ENCODE peak calls at places on chromosomes 4 and X, in seven cellular contexts. One of them, this sample, is unnamed.

GRCh38 chr4:143021384-143021783 is 163.3 kb upstream of the USP38 start:
- DNase-seq in nucleus accumbens: no peak
- DNase-seq in MG63: no peak
- DNase-seq in activated T-cell treated with anti-CD3 and anti-CD28 coated beads, Interleukin-2, amount 50 U/mL, for 4 hours: no peak
- DNase-seq in KBM-7: no peak
- DNase-seq in DMS 273 treated with DMSO at 0.1 percent for 48 hours: no peak
- DNase-seq in cardiac muscle cell: no peak
- DNase-seq in this sample: no peak

GRCh38 chr4:173517781-173518371 is 12.2 kb downstream of the HAND2 start:
- DNase-seq in activated T-cell treated with anti-CD3 and anti-CD28 coated beads, Interleukin-2, amount 50 U/mL, for 4 hours: no peak
- DNase-seq in DMS 273 treated with DMSO at 0.1 percent for 48 hours: no peak
- DNase-seq in KBM-7: no peak
- DNase-seq in cardiac muscle cell: peak
- DNase-seq in MG63: no peak
- DNase-seq in nucleus accumbens: no peak
- DNase-seq in this sample: no peak

GRCh38 chr4:151940290-151940689 is 179.5 kb upstream of the GATB start:
- DNase-seq in KBM-7: no peak
- DNase-seq in DMS 273 treated with DMSO at 0.1 percent for 48 hours: no peak
- DNase-seq in MG63: no peak
- DNase-seq in activated T-cell treated with anti-CD3 and anti-CD28 coated beads, Interleukin-2, amount 50 U/mL, for 4 hours: no peak
- DNase-seq in nucleus accumbens: no peak
- DNase-seq in cardiac muscle cell: no peak
- DNase-seq in this sample: no peak

GRCh38 chr4:88511236-88511635 is 12.3 kb downstream of the PYURF start:
- DNase-seq in cardiac muscle cell: no peak
- DNase-seq in activated T-cell treated with anti-CD3 and anti-CD28 coated beads, Interleukin-2, amount 50 U/mL, for 4 hours: no peak
- DNase-seq in DMS 273 treated with DMSO at 0.1 percent for 48 hours: no peak
- DNase-seq in KBM-7: no peak
- DNase-seq in nucleus accumbens: no peak
- DNase-seq in MG63: no peak
- DNase-seq in this sample: no peak

GRCh38 chr4:56424697-56425514 is 10.5 kb downstream of the PPAT start:
- DNase-seq in KBM-7: peak
- DNase-seq in cardiac muscle cell: peak
- DNase-seq in MG63: no peak
- DNase-seq in activated T-cell treated with anti-CD3 and anti-CD28 coated beads, Interleukin-2, amount 50 U/mL, for 4 hours: peak
- DNase-seq in DMS 273 treated with DMSO at 0.1 percent for 48 hours: peak
- DNase-seq in nucleus accumbens: no peak
- DNase-seq in this sample: no peak

GRCh38 chr4:105520819-105521790 is 31.3 kb upstream of the ARHGEF38 start:
- DNase-seq in cardiac muscle cell: peak
- DNase-seq in nucleus accumbens: no peak
- DNase-seq in MG63: no peak
- DNase-seq in DMS 273 treated with DMSO at 0.1 percent for 48 hours: peak
- DNase-seq in activated T-cell treated with anti-CD3 and anti-CD28 coated beads, Interleukin-2, amount 50 U/mL, for 4 hours: no peak
- DNase-seq in KBM-7: peak
- DNase-seq in this sample: peak

GRCh38 chrX:131058136-131058868 is at the start of gene ARHGAP36:
- DNase-seq in activated T-cell treated with anti-CD3 and anti-CD28 coated beads, Interleukin-2, amount 50 U/mL, for 4 hours: no peak
- DNase-seq in nucleus accumbens: no peak
- DNase-seq in KBM-7: no peak
- DNase-seq in DMS 273 treated with DMSO at 0.1 percent for 48 hours: no peak
- DNase-seq in MG63: no peak
- DNase-seq in cardiac muscle cell: peak
- DNase-seq in this sample: no peak

GRCh38 chr4:86032476-86033022 is 327.3 kb downstream of the MAPK10 start:
- DNase-seq in cardiac muscle cell: peak
- DNase-seq in nucleus accumbens: no peak
- DNase-seq in activated T-cell treated with anti-CD3 and anti-CD28 coated beads, Interleukin-2, amount 50 U/mL, for 4 hours: no peak
- DNase-seq in MG63: peak
- DNase-seq in KBM-7: peak
- DNase-seq in DMS 273 treated with DMSO at 0.1 percent for 48 hours: no peak
- DNase-seq in this sample: no peak

GRCh38 chrX:12497832-12498591 is 293.2 kb upstream of the PRPS2 start:
- DNase-seq in cardiac muscle cell: peak
- DNase-seq in KBM-7: peak
- DNase-seq in activated T-cell treated with anti-CD3 and anti-CD28 coated beads, Interleukin-2, amount 50 U/mL, for 4 hours: no peak
- DNase-seq in DMS 273 treated with DMSO at 0.1 percent for 48 hours: no peak
- DNase-seq in nucleus accumbens: no peak
- DNase-seq in MG63: no peak
- DNase-seq in this sample: no peak

GRCh38 chr4:146095091-146095690 is 80.3 kb upstream of the LSM6 start:
- DNase-seq in activated T-cell treated with anti-CD3 and anti-CD28 coated beads, Interleukin-2, amount 50 U/mL, for 4 hours: no peak
- DNase-seq in KBM-7: peak
- DNase-seq in MG63: no peak
- DNase-seq in nucleus accumbens: no peak
- DNase-seq in cardiac muscle cell: peak
- DNase-seq in DMS 273 treated with DMSO at 0.1 percent for 48 hours: no peak
- DNase-seq in this sample: no peak

GRCh38 chrX:133676344-133677122 is 261.2 kb upstream of the GPC4 start:
- DNase-seq in MG63: no peak
- DNase-seq in nucleus accumbens: no peak
- DNase-seq in cardiac muscle cell: no peak
- DNase-seq in DMS 273 treated with DMSO at 0.1 percent for 48 hours: no peak
- DNase-seq in activated T-cell treated with anti-CD3 and anti-CD28 coated beads, Interleukin-2, amount 50 U/mL, for 4 hours: no peak
- DNase-seq in KBM-7: no peak
- DNase-seq in this sample: no peak

GRCh38 chr4:6772223-6772928 is 10.2 kb upstream of the KIAA0232 start:
- DNase-seq in cardiac muscle cell: no peak
- DNase-seq in nucleus accumbens: no peak
- DNase-seq in DMS 273 treated with DMSO at 0.1 percent for 48 hours: peak
- DNase-seq in activated T-cell treated with anti-CD3 and anti-CD28 coated beads, Interleukin-2, amount 50 U/mL, for 4 hours: no peak
- DNase-seq in MG63: peak
- DNase-seq in KBM-7: no peak
- DNase-seq in this sample: no peak

GRCh38 chrX:15646031-15646430 is 18.6 kb downstream of the CLTRN start:
- DNase-seq in KBM-7: no peak
- DNase-seq in DMS 273 treated with DMSO at 0.1 percent for 48 hours: no peak
- DNase-seq in cardiac muscle cell: no peak
- DNase-seq in activated T-cell treated with anti-CD3 and anti-CD28 coated beads, Interleukin-2, amount 50 U/mL, for 4 hours: no peak
- DNase-seq in nucleus accumbens: no peak
- DNase-seq in MG63: no peak
- DNase-seq in this sample: no peak

GRCh38 chrX:40897768-40898167 is 162.4 kb upstream of the MED14 start:
- DNase-seq in KBM-7: no peak
- DNase-seq in cardiac muscle cell: no peak
- DNase-seq in MG63: no peak
- DNase-seq in activated T-cell treated with anti-CD3 and anti-CD28 coated beads, Interleukin-2, amount 50 U/mL, for 4 hours: no peak
- DNase-seq in nucleus accumbens: no peak
- DNase-seq in DMS 273 treated with DMSO at 0.1 percent for 48 hours: peak
- DNase-seq in this sample: no peak

GRCh38 chr4:136150046-136150445 is 1382.2 kb downstream of the PCDH18 start:
- DNase-seq in nucleus accumbens: no peak
- DNase-seq in MG63: no peak
- DNase-seq in KBM-7: no peak
- DNase-seq in cardiac muscle cell: no peak
- DNase-seq in DMS 273 treated with DMSO at 0.1 percent for 48 hours: no peak
- DNase-seq in activated T-cell treated with anti-CD3 and anti-CD28 coated beads, Interleukin-2, amount 50 U/mL, for 4 hours: no peak
- DNase-seq in this sample: no peak

GRCh38 chr4:107708225-107708624 is 11.8 kb downstream of the PAPSS1 start:
- DNase-seq in DMS 273 treated with DMSO at 0.1 percent for 48 hours: no peak
- DNase-seq in cardiac muscle cell: no peak
- DNase-seq in MG63: no peak
- DNase-seq in activated T-cell treated with anti-CD3 and anti-CD28 coated beads, Interleukin-2, amount 50 U/mL, for 4 hours: no peak
- DNase-seq in KBM-7: no peak
- DNase-seq in nucleus accumbens: no peak
- DNase-seq in this sample: no peak

GRCh38 chr4:6641164-6641970 is 882 bp downstream of the MRFAP1 start:
- DNase-seq in nucleus accumbens: no peak
- DNase-seq in cardiac muscle cell: peak
- DNase-seq in DMS 273 treated with DMSO at 0.1 percent for 48 hours: no peak
- DNase-seq in KBM-7: no peak
- DNase-seq in activated T-cell treated with anti-CD3 and anti-CD28 coated beads, Interleukin-2, amount 50 U/mL, for 4 hours: peak
- DNase-seq in MG63: peak
- DNase-seq in this sample: no peak

GRCh38 chr4:9765091-9765490 is 16.3 kb upstream of the DRD5 start:
- DNase-seq in cardiac muscle cell: peak
- DNase-seq in nucleus accumbens: no peak
- DNase-seq in DMS 273 treated with DMSO at 0.1 percent for 48 hours: no peak
- DNase-seq in activated T-cell treated with anti-CD3 and anti-CD28 coated beads, Interleukin-2, amount 50 U/mL, for 4 hours: no peak
- DNase-seq in KBM-7: peak
- DNase-seq in MG63: no peak
- DNase-seq in this sample: no peak

GRCh38 chr4:47915378-47915777 is 995 bp upstream of the NFXL1 start:
- DNase-seq in cardiac muscle cell: no peak
- DNase-seq in DMS 273 treated with DMSO at 0.1 percent for 48 hours: no peak
- DNase-seq in MG63: no peak
- DNase-seq in KBM-7: no peak
- DNase-seq in activated T-cell treated with anti-CD3 and anti-CD28 coated beads, Interleukin-2, amount 50 U/mL, for 4 hours: no peak
- DNase-seq in nucleus accumbens: no peak
- DNase-seq in this sample: no peak

GRCh38 chrX:74923942-74924448 is 1.3 kb downstream of the NEXMIF start:
- DNase-seq in cardiac muscle cell: peak
- DNase-seq in DMS 273 treated with DMSO at 0.1 percent for 48 hours: peak
- DNase-seq in MG63: peak
- DNase-seq in nucleus accumbens: no peak
- DNase-seq in activated T-cell treated with anti-CD3 and anti-CD28 coated beads, Interleukin-2, amount 50 U/mL, for 4 hours: no peak
- DNase-seq in KBM-7: peak
- DNase-seq in this sample: no peak

GRCh38 chr4:8215001-8215427 is 15.9 kb downstream of the SH3TC1 start:
- DNase-seq in nucleus accumbens: no peak
- DNase-seq in DMS 273 treated with DMSO at 0.1 percent for 48 hours: no peak
- DNase-seq in cardiac muscle cell: peak
- DNase-seq in activated T-cell treated with anti-CD3 and anti-CD28 coated beads, Interleukin-2, amount 50 U/mL, for 4 hours: no peak
- DNase-seq in KBM-7: no peak
- DNase-seq in MG63: no peak
- DNase-seq in this sample: no peak

GRCh38 chr4:124121511-124121934 is 591.0 kb downstream of the ANKRD50 start:
- DNase-seq in activated T-cell treated with anti-CD3 and anti-CD28 coated beads, Interleukin-2, amount 50 U/mL, for 4 hours: no peak
- DNase-seq in KBM-7: no peak
- DNase-seq in MG63: no peak
- DNase-seq in cardiac muscle cell: no peak
- DNase-seq in DMS 273 treated with DMSO at 0.1 percent for 48 hours: no peak
- DNase-seq in nucleus accumbens: no peak
- DNase-seq in this sample: no peak

GRCh38 chr4:47017081-47017480 is 14.3 kb upstream of the GABRB1 start:
- DNase-seq in nucleus accumbens: no peak
- DNase-seq in KBM-7: no peak
- DNase-seq in activated T-cell treated with anti-CD3 and anti-CD28 coated beads, Interleukin-2, amount 50 U/mL, for 4 hours: no peak
- DNase-seq in cardiac muscle cell: no peak
- DNase-seq in DMS 273 treated with DMSO at 0.1 percent for 48 hours: no peak
- DNase-seq in MG63: no peak
- DNase-seq in this sample: no peak

GRCh38 chrX:110432066-110432465 is 73.4 kb downstream of the RTL9 start:
- DNase-seq in activated T-cell treated with anti-CD3 and anti-CD28 coated beads, Interleukin-2, amount 50 U/mL, for 4 hours: no peak
- DNase-seq in cardiac muscle cell: no peak
- DNase-seq in DMS 273 treated with DMSO at 0.1 percent for 48 hours: no peak
- DNase-seq in MG63: no peak
- DNase-seq in KBM-7: no peak
- DNase-seq in nucleus accumbens: no peak
- DNase-seq in this sample: no peak

GRCh38 chr4:105895609-105896460 is 564 bp downstream of the NPNT start:
- DNase-seq in activated T-cell treated with anti-CD3 and anti-CD28 coated beads, Interleukin-2, amount 50 U/mL, for 4 hours: no peak
- DNase-seq in DMS 273 treated with DMSO at 0.1 percent for 48 hours: no peak
- DNase-seq in KBM-7: peak
- DNase-seq in MG63: peak
- DNase-seq in cardiac muscle cell: peak
- DNase-seq in nucleus accumbens: no peak
- DNase-seq in this sample: no peak

GRCh38 chr4:153789741-153790651 is 1.1 kb upstream of the SFRP2 start:
- DNase-seq in activated T-cell treated with anti-CD3 and anti-CD28 coated beads, Interleukin-2, amount 50 U/mL, for 4 hours: no peak
- DNase-seq in MG63: no peak
- DNase-seq in nucleus accumbens: no peak
- DNase-seq in cardiac muscle cell: no peak
- DNase-seq in DMS 273 treated with DMSO at 0.1 percent for 48 hours: no peak
- DNase-seq in KBM-7: no peak
- DNase-seq in this sample: no peak